ENCODE peak calls at places on chromosome 18, in six cellular contexts. H is H1, W is HepG2, A is K562, M is SK-N-SH, B is GM12878. I is an unnamed sample.
A peak's percentile ranks its signal among the peaks of the same experiment; 100 is the strongest.

GRCh38 chr18:64663086-64663485 is 514.2 kb upstream of the LINC00305 start:
- DNase-seq in H (no peak), W (no peak), A (no peak), M (no peak), B (no peak), I (no peak)

GRCh38 chr18:47100214-47100831 is 50.0 kb downstream of the HDHD2 start:
- DNase-seq in H (peak; percentile 66), W (peak; percentile 44), A (peak; percentile 65), M (peak; percentile 51), B (no peak), I (peak; percentile 23)

GRCh38 chr18:43236921-43237320 is 40.4 kb downstream of the SYT4 start:
- DNase-seq in H (no peak), W (no peak), A (no peak), M (no peak), B (no peak), I (no peak)

GRCh38 chr18:4400911-4401310 is 54.2 kb downstream of the DLGAP1 start:
- DNase-seq in H (no peak), W (no peak), A (no peak), M (no peak), B (no peak), I (no peak)

GRCh38 chr18:3262234-3263171 is 570 bp downstream of the MYL12B start:
- DNase-seq in H (no peak), W (no peak), A (peak; percentile 60), M (no peak), B (no peak), I (no peak)

GRCh38 chr18:62457830-62458229 is 65.0 kb upstream of the ZCCHC2 start:
- DNase-seq in H (no peak), W (no peak), A (no peak), M (no peak), B (no peak), I (no peak)

GRCh38 chr18:78579449-78579848 is 400.2 kb upstream of the SALL3 start:
- DNase-seq in H (no peak), W (no peak), A (no peak), M (no peak), B (no peak), I (no peak)

GRCh38 chr18:46705521-46705920 is 48.5 kb upstream of the LOXHD1 start:
- DNase-seq in H (no peak), W (no peak), A (no peak), M (peak; percentile 69), B (no peak), I (no peak)

GRCh38 chr18:66931010-66931409 is 327.1 kb upstream of the CDH19 start:
- DNase-seq in H (peak; percentile 3), W (no peak), A (no peak), M (no peak), B (no peak), I (no peak)

GRCh38 chr18:33804258-33804657 is 226.2 kb downstream of the ASXL3 start:
- DNase-seq in H (no peak), W (no peak), A (peak; percentile 2), M (no peak), B (no peak), I (no peak)

GRCh38 chr18:57439617-57439975 is 4.4 kb downstream of the ONECUT2 start:
- DNase-seq in H (no peak), W (no peak), A (no peak), M (no peak), B (no peak), I (no peak)

GRCh38 chr18:27226556-27227075 is 41.5 kb upstream of the CHST9 start:
- DNase-seq in H (no peak), W (no peak), A (no peak), M (no peak), B (no peak), I (no peak)

GRCh38 chr18:25279133-25279532 is 72.8 kb downstream of the ZNF521 start:
- DNase-seq in H (no peak), W (no peak), A (no peak), M (no peak), B (no peak), I (no peak)

GRCh38 chr18:8882632-8883408 is 177.5 kb downstream of the MTCL1 start:
- DNase-seq in H (peak; percentile 27), W (peak; percentile 21), A (peak; percentile 82), M (no peak), B (no peak), I (no peak)

GRCh38 chr18:75533954-75534353 is 106.5 kb upstream of the SMIM21 start:
- DNase-seq in H (no peak), W (no peak), A (no peak), M (no peak), B (no peak), I (no peak)

GRCh38 chr18:49768051-49768391 is 45.3 kb downstream of the ACAA2 start:
- DNase-seq in H (peak; percentile 69), W (peak; percentile 18), A (peak; percentile 43), M (no peak), B (no peak), I (peak; percentile 20)

GRCh38 chr18:28768791-28769768 is 592.1 kb upstream of the CDH2 start:
- DNase-seq in H (no peak), W (no peak), A (no peak), M (no peak), B (no peak), I (no peak)

GRCh38 chr18:6414723-6415362 is at the start of gene L3MBTL4:
- DNase-seq in H (no peak), W (no peak), A (no peak), M (peak; percentile 87), B (no peak), I (no peak)

GRCh38 chr18:2919600-2919999 is 72.8 kb downstream of the EMILIN2 start:
- DNase-seq in H (no peak), W (no peak), A (no peak), M (no peak), B (no peak), I (no peak)

GRCh38 chr18:75235891-75236290 is 25.3 kb downstream of the TSHZ1 start:
- DNase-seq in H (no peak), W (no peak), A (no peak), M (no peak), B (no peak), I (peak; percentile 65)

GRCh38 chr18:46336278-46337205 is 232.4 kb downstream of the HAUS1 start:
- DNase-seq in H (no peak), W (no peak), A (no peak), M (peak; percentile 38), B (no peak), I (no peak)

GRCh38 chr18:50970006-50970405 is 2.2 kb downstream of the ELAC1 start:
- DNase-seq in H (no peak), W (no peak), A (no peak), M (no peak), B (no peak), I (no peak)

GRCh38 chr18:49471532-49471931 is 11.1 kb upstream of the DYM start:
- DNase-seq in H (no peak), W (no peak), A (no peak), M (no peak), B (no peak), I (no peak)

GRCh38 chr18:59514193-59514592 is 155.1 kb upstream of the LMAN1 start:
- DNase-seq in H (no peak), W (peak; percentile 25), A (peak; percentile 2), M (no peak), B (no peak), I (no peak)

GRCh38 chr18:70464343-70465114 is 175.7 kb downstream of the SOCS6 start:
- DNase-seq in H (peak; percentile 34), W (peak; percentile 64), A (peak; percentile 80), M (peak; percentile 86), B (no peak), I (peak; percentile 83)
- TF ChIP-seq CTCF in H (peak; percentile 48), W (peak; percentile 59), A (peak; percentile 51), M (peak; percentile 51), B (no peak), I (peak; percentile 2)

GRCh38 chr18:60537074-60537473 is 164.5 kb upstream of the MC4R start:
- DNase-seq in H (no peak), W (no peak), A (no peak), M (no peak), B (no peak), I (no peak)

GRCh38 chr18:60538891-60539290 is 166.3 kb upstream of the MC4R start:
- DNase-seq in H (no peak), W (no peak), A (no peak), M (no peak), B (no peak), I (no peak)

GRCh38 chr18:60534539-60534938 is 162.0 kb upstream of the MC4R start:
- DNase-seq in H (no peak), W (no peak), A (no peak), M (no peak), B (no peak), I (no peak)
- TF ChIP-seq GABPA in H (no peak), W (no peak), A (no peak), M (no peak), B (no peak), I (no peak)

DNA sequence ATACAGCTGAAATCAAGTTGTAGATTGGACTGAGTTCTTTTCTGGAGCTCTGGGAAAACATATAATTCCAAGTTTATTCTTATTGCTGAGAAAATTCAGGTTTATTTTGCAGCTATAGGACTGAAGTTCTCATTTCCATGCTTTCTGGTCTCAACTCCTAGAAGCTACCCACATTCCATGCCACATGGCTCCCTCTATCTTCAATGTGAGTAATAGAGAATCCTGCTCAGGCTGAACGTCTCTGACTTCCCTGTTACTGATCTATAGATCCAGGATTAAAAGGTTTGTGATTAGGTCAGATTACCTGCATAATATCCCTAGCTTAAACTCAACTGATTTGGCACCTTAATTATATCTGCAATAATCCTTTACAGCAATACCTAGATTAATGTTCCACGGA is 453.8 kb upstream of the MC4R start:
- DNase-seq in H (no peak), W (peak; percentile 1), A (no peak), M (no peak), B (no peak), I (no peak)
- TF ChIP-seq CTCF in H (peak; percentile 59), W (no peak), A (no peak), M (no peak), B (no peak), I (no peak)

GRCh38 chr18:44837491-44838185 is 156.9 kb downstream of the SETBP1 start:
- DNase-seq in H (no peak), W (no peak), A (no peak), M (no peak), B (no peak), I (no peak)

GRCh38 chr18:44839239-44839666 is 158.6 kb downstream of the SETBP1 start:
- DNase-seq in H (no peak), W (no peak), A (peak; percentile 67), M (no peak), B (peak; percentile 64), I (peak; percentile 69)

GRCh38 chr18:44834867-44835469 is 154.3 kb downstream of the SETBP1 start:
- DNase-seq in H (no peak), W (no peak), A (peak; percentile 11), M (no peak), B (no peak), I (no peak)

GRCh38 chr18:44840053-44840826 is 159.6 kb downstream of the SETBP1 start:
- DNase-seq in H (no peak), W (no peak), A (no peak), M (no peak), B (no peak), I (no peak)

DNA sequence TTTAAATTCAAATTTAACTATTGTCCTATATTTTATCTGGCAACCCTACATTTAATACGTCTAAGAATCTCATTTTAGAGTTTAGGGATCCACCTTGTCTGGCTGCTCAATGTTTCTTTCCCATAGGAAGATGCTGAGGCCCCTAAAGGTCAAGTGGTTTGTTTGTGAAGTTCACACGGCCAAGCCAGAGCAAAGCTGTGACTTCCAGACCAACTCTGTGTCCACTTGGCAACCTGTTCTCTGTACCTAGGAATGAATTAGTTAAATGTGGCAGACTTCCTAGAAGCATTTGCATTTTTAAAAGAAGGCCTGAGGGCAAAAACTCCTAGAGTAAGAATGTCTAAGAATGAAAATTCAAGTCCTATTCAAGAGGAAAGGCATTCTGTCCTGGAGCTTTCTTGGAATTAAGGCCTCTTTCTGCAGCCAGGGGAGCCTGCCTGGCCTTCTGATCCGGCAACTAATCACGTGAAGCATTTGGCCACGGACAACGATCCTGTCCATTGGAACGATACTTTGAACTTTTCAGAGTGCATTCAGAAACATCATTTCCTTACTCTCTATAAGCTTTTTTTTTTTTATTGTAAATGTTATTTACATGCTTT is 155.0 kb downstream of the SETBP1 start:
- DNase-seq in H (no peak), W (no peak), A (no peak), M (no peak), B (no peak), I (no peak)
- TF ChIP-seq GABPA in H (no peak), W (no peak), A (no peak), M (no peak), B (no peak), I (no peak)